ENCODE peak calls at places on chromosomes 3 and 15, in four cellular contexts. One of them, this sample, is unnamed.
A peak's percentile ranks its signal among the peaks of the same experiment; 100 is the strongest.

GRCh38 chr15:70033529-70034140 is 64.1 kb downstream of the TLE3 start:
- DNase-seq in NCI-H1105 treated with DMSO at 0.1 percent for 48 hours: peak; percentile 95
- DNase-seq in effector memory CD8-positive, alpha-beta T cell: no peak
- DNase-seq in choroid plexus epithelial cell: peak; percentile 38
- DNase-seq in this sample: peak; percentile 70

GRCh38 chr3:128992926-128993460 is 883 bp downstream of the CFAP92 start:
- DNase-seq in choroid plexus epithelial cell: no peak
- DNase-seq in effector memory CD8-positive, alpha-beta T cell: no peak
- DNase-seq in NCI-H1105 treated with DMSO at 0.1 percent for 48 hours: no peak
- DNase-seq in this sample: no peak

GRCh38 chr3:16061491-16061890 is 113.0 kb upstream of the GALNT15 start:
- DNase-seq in NCI-H1105 treated with DMSO at 0.1 percent for 48 hours: no peak
- DNase-seq in choroid plexus epithelial cell: no peak
- DNase-seq in effector memory CD8-positive, alpha-beta T cell: no peak
- DNase-seq in this sample: peak; percentile 60

GRCh38 chr3:186510374-186511079 is 33.7 kb downstream of the CRYGS start:
- DNase-seq in effector memory CD8-positive, alpha-beta T cell: no peak
- DNase-seq in choroid plexus epithelial cell: peak; percentile 4
- DNase-seq in NCI-H1105 treated with DMSO at 0.1 percent for 48 hours: no peak
- DNase-seq in this sample: peak; percentile 10

GRCh38 chr15:29689724-29689986 is 132.6 kb downstream of the TJP1 start:
- DNase-seq in NCI-H1105 treated with DMSO at 0.1 percent for 48 hours: no peak
- DNase-seq in choroid plexus epithelial cell: no peak
- DNase-seq in effector memory CD8-positive, alpha-beta T cell: no peak
- DNase-seq in this sample: no peak

GRCh38 chr3:107198522-107199271 is 178.5 kb upstream of the CCDC54 start:
- DNase-seq in effector memory CD8-positive, alpha-beta T cell: no peak
- DNase-seq in NCI-H1105 treated with DMSO at 0.1 percent for 48 hours: no peak
- DNase-seq in choroid plexus epithelial cell: peak; percentile 65
- DNase-seq in this sample: no peak

GRCh38 chr15:57789225-57789624 is 82.7 kb downstream of the POLR2M start:
- DNase-seq in effector memory CD8-positive, alpha-beta T cell: no peak
- DNase-seq in NCI-H1105 treated with DMSO at 0.1 percent for 48 hours: no peak
- DNase-seq in choroid plexus epithelial cell: no peak
- DNase-seq in this sample: no peak

GRCh38 chr15:63191895-63192603 is 2.6 kb downstream of the RAB8B start:
- DNase-seq in choroid plexus epithelial cell: peak; percentile 47
- DNase-seq in effector memory CD8-positive, alpha-beta T cell: peak; percentile 61
- DNase-seq in NCI-H1105 treated with DMSO at 0.1 percent for 48 hours: no peak
- DNase-seq in this sample: peak; percentile 59

GRCh38 chr3:10344147-10344943 is 23.4 kb upstream of the SEC13 start:
- DNase-seq in NCI-H1105 treated with DMSO at 0.1 percent for 48 hours: peak; percentile 21
- DNase-seq in choroid plexus epithelial cell: peak; percentile 68
- DNase-seq in effector memory CD8-positive, alpha-beta T cell: peak; percentile 61
- DNase-seq in this sample: peak; percentile 26

GRCh38 chr15:96177279-96177678 is 153.2 kb upstream of the NR2F2 start:
- DNase-seq in effector memory CD8-positive, alpha-beta T cell: no peak
- DNase-seq in NCI-H1105 treated with DMSO at 0.1 percent for 48 hours: no peak
- DNase-seq in choroid plexus epithelial cell: peak; percentile 53
- DNase-seq in this sample: no peak

GRCh38 chr3:120440001-120440703 is 10.6 kb downstream of the FSTL1 start:
- DNase-seq in NCI-H1105 treated with DMSO at 0.1 percent for 48 hours: no peak
- DNase-seq in choroid plexus epithelial cell: no peak
- DNase-seq in effector memory CD8-positive, alpha-beta T cell: no peak
- DNase-seq in this sample: no peak

GRCh38 chr15:99562238-99562637 is 3.5 kb upstream of the MEF2A start:
- DNase-seq in effector memory CD8-positive, alpha-beta T cell: no peak
- DNase-seq in NCI-H1105 treated with DMSO at 0.1 percent for 48 hours: no peak
- DNase-seq in choroid plexus epithelial cell: no peak
- DNase-seq in this sample: no peak

GRCh38 chr3:168248383-168249047 is 152.8 kb upstream of the GOLIM4 start:
- DNase-seq in effector memory CD8-positive, alpha-beta T cell: no peak
- DNase-seq in choroid plexus epithelial cell: peak; percentile 41
- DNase-seq in NCI-H1105 treated with DMSO at 0.1 percent for 48 hours: peak; percentile 59
- DNase-seq in this sample: peak; percentile 15

GRCh38 chr3:196641278-196642058 is 2.0 kb downstream of the NRROS start:
- DNase-seq in choroid plexus epithelial cell: no peak
- DNase-seq in NCI-H1105 treated with DMSO at 0.1 percent for 48 hours: no peak
- DNase-seq in effector memory CD8-positive, alpha-beta T cell: no peak
- DNase-seq in this sample: no peak

GRCh38 chr15:59841036-59841435 is 151.9 kb upstream of the BNIP2 start:
- DNase-seq in effector memory CD8-positive, alpha-beta T cell: no peak
- DNase-seq in NCI-H1105 treated with DMSO at 0.1 percent for 48 hours: no peak
- DNase-seq in choroid plexus epithelial cell: no peak
- DNase-seq in this sample: no peak

GRCh38 chr15:52620496-52620895 is 51.7 kb upstream of the ARPP19 start:
- DNase-seq in choroid plexus epithelial cell: no peak
- DNase-seq in effector memory CD8-positive, alpha-beta T cell: no peak
- DNase-seq in NCI-H1105 treated with DMSO at 0.1 percent for 48 hours: no peak
- DNase-seq in this sample: no peak

GRCh38 chr3:38907426-38907825 is 91.4 kb upstream of the SCN10A start:
- DNase-seq in NCI-H1105 treated with DMSO at 0.1 percent for 48 hours: no peak
- DNase-seq in effector memory CD8-positive, alpha-beta T cell: no peak
- DNase-seq in choroid plexus epithelial cell: no peak
- DNase-seq in this sample: peak; percentile 31

GRCh38 chr3:161800985-161801559 is 304.5 kb downstream of the OTOL1 start:
- DNase-seq in choroid plexus epithelial cell: no peak
- DNase-seq in NCI-H1105 treated with DMSO at 0.1 percent for 48 hours: no peak
- DNase-seq in effector memory CD8-positive, alpha-beta T cell: no peak
- DNase-seq in this sample: no peak